ENCODE peak calls at places on chromosomes 4 and X, in six cellular contexts. Y is A549, Q is H1, O is cardiac muscle cell, D is uterus, G is epithelial cell of esophagus. K is an unnamed sample.

GRCh38 chr4:15400911-15401671 is 26.7 kb upstream of the C1QTNF7 start:
- DNase-seq in Q (no peak), O (no peak), G (peak; percentile 92), D (peak; percentile 41), Y (no peak), K (no peak)

GRCh38 chr4:106095408-106095807 is 200.1 kb downstream of the NPNT start:
- DNase-seq in Y (no peak), G (no peak), D (no peak), O (no peak), Q (no peak), K (no peak)

GRCh38 chr4:87243426-87244053 is 23.1 kb upstream of the KLHL8 start:
- DNase-seq in Q (no peak), Y (no peak), O (no peak), G (no peak), D (no peak), K (no peak)

GRCh38 chr4:4394644-4395043 is 7.7 kb downstream of the NSG1 start:
- DNase-seq in Q (no peak), G (peak; percentile 78), D (no peak), O (no peak), Y (no peak), K (no peak)

GRCh38 chr4:57342406-57342805 is 232.2 kb upstream of the IGFBP7 start:
- DNase-seq in O (no peak), Y (no peak), D (no peak), G (peak; percentile 24), Q (no peak), K (no peak)

GRCh38 chr4:23324291-23324690 is 565.6 kb downstream of the PPARGC1A start:
- DNase-seq in Y (no peak), D (no peak), Q (no peak), O (no peak), G (peak; percentile 63), K (no peak)

GRCh38 chr4:88737304-88738015 is 39.8 kb upstream of the NAP1L5 start:
- DNase-seq in Y (no peak), Q (no peak), G (peak; percentile 20), O (no peak), D (peak; percentile 78), K (peak; percentile 24)

GRCh38 chr4:10006604-10007435 is 14.5 kb downstream of the SLC2A9 start:
- DNase-seq in D (peak; percentile 38), Y (peak; percentile 70), G (peak; percentile 99), Q (no peak), O (no peak), K (no peak)

GRCh38 chr4:155478336-155478825 is 101.6 kb upstream of the MAP9 start:
- DNase-seq in O (no peak), Y (no peak), G (peak; percentile 10), Q (no peak), D (no peak), K (no peak)

GRCh38 chrX:68112321-68112720 is 321.0 kb downstream of the OPHN1 start:
- DNase-seq in G (no peak), O (no peak), Q (no peak), Y (no peak), D (no peak), K (no peak)

GRCh38 chr4:74920704-74921103 is 12.2 kb upstream of the PARM1 start:
- DNase-seq in Y (no peak), D (no peak), O (no peak), G (no peak), Q (no peak), K (no peak)

GRCh38 chrX:44871114-44871645 is 1.8 kb upstream of the KDM6A start:
- DNase-seq in G (peak; percentile 14), Y (no peak), D (no peak), Q (no peak), O (no peak), K (no peak)

GRCh38 chrX:15167826-15168225 is 102.1 kb downstream of the ASB9 start:
- DNase-seq in D (no peak), Q (no peak), O (no peak), G (no peak), Y (no peak), K (no peak)

GRCh38 chr4:139603576-139604387 is 47.8 kb upstream of the SETD7 start:
- DNase-seq in G (peak; percentile 71), Q (no peak), O (peak; percentile 76), Y (peak; percentile 38), D (peak; percentile 47), K (peak; percentile 45)

GRCh38 chr4:168769416-168769815 is 240.6 kb downstream of the CBR4 start:
- DNase-seq in D (peak; percentile 69), O (no peak), G (peak; percentile 69), Q (no peak), Y (no peak), K (no peak)

GRCh38 chrX:65601530-65602281 is 65.7 kb upstream of the MSN start:
- DNase-seq in Y (no peak), G (peak; percentile 65), D (peak; percentile 76), Q (no peak), O (no peak), K (no peak)

GRCh38 chr4:72286185-72286584 is 254.4 kb downstream of the NPFFR2 start:
- DNase-seq in G (peak; percentile 48), Y (no peak), Q (no peak), O (peak; percentile 13), D (no peak), K (peak; percentile 6)

GRCh38 chrX:51035746-51036145 is 125.2 kb downstream of the BMP15 start:
- DNase-seq in D (no peak), O (no peak), G (no peak), Y (no peak), Q (no peak), K (no peak)

GRCh38 chrX:133297284-133297683 is 79.1 kb upstream of the TFDP3 start:
- DNase-seq in Q (no peak), D (no peak), G (peak; percentile 40), Y (no peak), O (no peak), K (no peak)

GRCh38 chr4:157739237-157739636 is 433.6 kb downstream of the GASK1B start:
- DNase-seq in D (peak; percentile 22), G (peak; percentile 59), O (no peak), Q (no peak), Y (no peak), K (no peak)

GRCh38 chrX:129959493-129959832 is 23.0 kb upstream of the BCORL1 start:
- DNase-seq in O (peak; percentile 59), Q (no peak), D (no peak), Y (no peak), G (peak; percentile 53), K (no peak)

GRCh38 chrX:65985922-65986588 is 53.8 kb downstream of the VSIG4 start:
- DNase-seq in Y (peak; percentile 25), O (peak; percentile 69), D (peak; percentile 23), Q (no peak), G (peak; percentile 75), K (no peak)

GRCh38 chrX:11190745-11191510 is 79.8 kb downstream of the HCCS start:
- DNase-seq in G (peak; percentile 76), D (no peak), O (peak; percentile 4), Y (no peak), Q (no peak), K (no peak)

GRCh38 chr4:161642708-161643107 is 521.1 kb downstream of the FSTL5 start:
- DNase-seq in Q (no peak), O (no peak), Y (no peak), G (peak; percentile 16), D (no peak), K (no peak)

GRCh38 chr4:38735870-38736269 is 46.9 kb downstream of the TLR10 start:
- DNase-seq in Q (no peak), Y (no peak), D (no peak), O (no peak), G (no peak), K (no peak)

GRCh38 chrX:21691512-21692018 is 33.4 kb upstream of the KLHL34 start:
- DNase-seq in O (no peak), D (no peak), Q (no peak), G (no peak), Y (no peak), K (no peak)

GRCh38 chrX:14015294-14015693 is 14.4 kb downstream of the GEMIN8 start:
- DNase-seq in O (no peak), Q (no peak), G (no peak), D (no peak), Y (no peak), K (no peak)

GRCh38 chr4:24793219-24794005 is 2.0 kb upstream of the SOD3 start:
- DNase-seq in D (no peak), O (peak; percentile 11), Q (no peak), Y (peak; percentile 8), G (peak; percentile 68), K (no peak)

GRCh38 chr4:119068529-119068962 is 67.1 kb upstream of the MYOZ2 start:
- DNase-seq in O (no peak), Y (no peak), Q (peak; percentile 10), G (peak; percentile 94), D (peak; percentile 40), K (no peak)

GRCh38 chr4:121876976-121877773 is 6.9 kb upstream of the BBS7 start:
- DNase-seq in Y (no peak), Q (no peak), G (peak; percentile 16), D (no peak), O (no peak), K (no peak)

GRCh38 chr4:158811704-158812103 is 42.9 kb downstream of the FNIP2 start:
- DNase-seq in Q (no peak), G (peak; percentile 50), O (no peak), D (no peak), Y (no peak), K (no peak)

GRCh38 chr4:181008164-181008563 is 1235.0 kb upstream of the TENM3 start:
- DNase-seq in Y (no peak), D (no peak), G (no peak), Q (no peak), O (no peak), K (no peak)

GRCh38 chrX:135625995-135626394 is 87.4 kb upstream of the CT45A1 start:
- DNase-seq in O (peak; percentile 19), D (no peak), Y (no peak), G (peak; percentile 28), Q (no peak), K (no peak)
- TF ChIP-seq CTCF in O (no peak), D (no peak), Y (peak; percentile 40), G (peak; percentile 18), Q (no peak), K (no peak)

GRCh38 chr4:43898836-43899235 is 549.8 kb downstream of the KCTD8 start:
- DNase-seq in Q (no peak), D (no peak), Y (no peak), G (no peak), O (no peak), K (no peak)
- TF ChIP-seq CTCF in Q (no peak), D (no peak), Y (no peak), G (no peak), O (no peak), K (no peak)

GRCh38 chr4:126812076-126812475 is 820.7 kb upstream of the INTU start:
- DNase-seq in O (no peak), Y (no peak), Q (no peak), G (no peak), D (no peak), K (no peak)
- TF ChIP-seq CTCF in O (no peak), Y (no peak), Q (no peak), G (no peak), D (no peak), K (no peak)

DNA sequence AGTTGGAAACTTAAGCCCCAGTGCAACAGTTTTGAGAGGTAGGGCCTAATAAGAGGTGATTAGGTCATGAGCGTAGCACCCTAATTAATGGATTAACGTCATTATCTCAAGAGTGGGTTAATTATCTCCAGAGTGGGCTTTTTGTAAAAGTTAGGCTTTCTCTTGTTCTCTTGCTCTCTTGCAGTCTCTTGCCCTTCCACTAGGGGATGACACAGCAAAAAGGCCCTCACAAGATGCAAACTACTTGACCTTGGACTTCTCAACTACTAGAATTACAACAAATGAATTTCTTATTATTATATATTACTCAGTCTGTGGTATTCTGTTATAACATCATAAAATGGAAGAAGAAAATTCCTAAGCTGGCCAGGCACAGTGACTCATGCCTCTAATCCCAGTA is 22.1 kb upstream of the NDST3 start:
- DNase-seq in Q (no peak), D (no peak), O (no peak), Y (no peak), G (no peak), K (no peak)
- TF ChIP-seq CTCF in Q (peak; percentile 21), D (no peak), O (no peak), Y (no peak), G (peak; percentile 22), K (no peak)

K was measured in GM13976.